ENCODE peak calls at places on chromosomes 12 and 14, in six cellular contexts. U is neural progenitor cell, S is GM23248, R is H9, F is OCI-LY7, W is GM23338. B is an unnamed sample.

GRCh38 chr12:83027021-83027723 is 340.5 kb downstream of the TMTC2 start:
- DNase-seq in U (no peak), R (no peak), S (no peak), W (no peak), F (no peak), B (no peak)

GRCh38 chr14:101889898-101890297 is 74.5 kb upstream of the DYNC1H1 start:
- DNase-seq in R (no peak), F (peak), W (no peak), S (peak), U (no peak), B (no peak)

GRCh38 chr12:11877869-11878780 is 192.6 kb upstream of the BCL2L14 start:
- DNase-seq in U (peak), F (no peak), S (peak), W (peak), R (no peak), B (peak)

GRCh38 chr12:68113644-68114043 is 45.9 kb downstream of the IFNG start:
- DNase-seq in S (no peak), F (peak), U (peak), R (peak), W (peak), B (no peak)

GRCh38 chr12:6020930-6021329 is 75.9 kb upstream of the ANO2 start:
- DNase-seq in S (no peak), R (no peak), U (no peak), F (no peak), W (no peak), B (no peak)

GRCh38 chr12:56715798-56716197 is 9.3 kb downstream of the NACA start:
- DNase-seq in W (no peak), U (no peak), S (no peak), R (no peak), F (no peak), B (no peak)

GRCh38 chr12:122104844-122105243 is 26.3 kb downstream of the MLXIP start:
- DNase-seq in F (no peak), W (no peak), U (no peak), R (no peak), S (no peak), B (no peak)

GRCh38 chr12:9699898-9700605 is 30.5 kb downstream of the CLEC2D start:
- DNase-seq in R (no peak), W (no peak), S (peak), U (no peak), F (no peak), B (peak)

GRCh38 chr12:1217191-1217949 is 226.3 kb downstream of the ERC1 start:
- DNase-seq in S (peak), W (no peak), U (peak), F (no peak), R (no peak), B (peak)

GRCh38 chr14:92692822-92693226 is 55.6 kb downstream of the LGMN start:
- DNase-seq in U (no peak), R (no peak), W (no peak), F (no peak), S (peak), B (no peak)

GRCh38 chr12:9741726-9742125 is 8.8 kb upstream of the CLECL1 start:
- DNase-seq in R (no peak), S (no peak), U (no peak), F (peak), W (no peak), B (no peak)

GRCh38 chr12:114668905-114669304 is 15.1 kb downstream of the TBX3 start:
- DNase-seq in W (peak), R (no peak), S (peak), F (no peak), U (no peak), B (no peak)

GRCh38 chr14:98234208-98234607 is 1037.8 kb downstream of the BCL11B start:
- DNase-seq in F (no peak), W (no peak), S (peak), U (no peak), R (no peak), B (no peak)

GRCh38 chr14:91311284-91311662 is 66.8 kb upstream of the GPR68 start:
- DNase-seq in S (no peak), F (peak), W (no peak), R (no peak), U (no peak), B (no peak)

GRCh38 chr14:96564389-96564788 is 62.2 kb downstream of the PAPOLA start:
- DNase-seq in S (peak), U (no peak), F (no peak), W (no peak), R (no peak), B (no peak)

GRCh38 chr14:45051896-45052295 is 32.0 kb upstream of the PRPF39 start:
- DNase-seq in S (no peak), U (no peak), W (no peak), F (no peak), R (no peak), B (no peak)

GRCh38 chr12:130482448-130482847 is 144.8 kb downstream of the PIWIL1 start:
- DNase-seq in S (no peak), W (peak), F (no peak), R (peak), U (peak), B (no peak)

GRCh38 chr12:114711689-114712152 is 27.7 kb upstream of the TBX3 start:
- DNase-seq in U (peak), F (no peak), S (no peak), W (peak), R (no peak), B (no peak)

GRCh38 chr14:90137807-90138206 is 76.0 kb downstream of the KCNK13 start:
- DNase-seq in F (no peak), U (no peak), S (no peak), R (no peak), W (no peak), B (peak)

GRCh38 chr12:123132951-123133619 is 17.8 kb downstream of the PITPNM2 start:
- DNase-seq in W (no peak), R (no peak), U (no peak), S (no peak), F (no peak), B (no peak)

GRCh38 chr12:65355461-65355860 is 77.0 kb downstream of the MSRB3 start:
- DNase-seq in S (peak), W (no peak), R (no peak), F (no peak), U (no peak), B (peak)

GRCh38 chr12:25249951-25250738 is 584 bp downstream of the KRAS start:
- DNase-seq in U (peak), S (peak), W (peak), F (peak), R (peak), B (no peak)

GRCh38 chr14:99729991-99730875 is 46.1 kb downstream of the CYP46A1 start:
- DNase-seq in F (peak), R (peak), U (peak), W (peak), S (peak), B (no peak)

GRCh38 chr14:67508973-67509372 is 20.5 kb upstream of the TMEM229B start:
- DNase-seq in S (no peak), U (no peak), W (no peak), R (no peak), F (no peak), B (no peak)

GRCh38 chr14:100416921-100417451 is 93.8 kb downstream of the SLC25A47 start:
- DNase-seq in F (no peak), S (peak), W (no peak), U (no peak), R (no peak), B (peak)

GRCh38 chr12:122203301-122203967 is at the start of gene B3GNT4:
- DNase-seq in S (peak), U (peak), R (peak), W (peak), F (no peak), B (peak)

GRCh38 chr12:8527250-8528130 is 13.2 kb downstream of the CLEC4E start:
- DNase-seq in U (peak), S (no peak), W (peak), R (peak), F (no peak), B (no peak)

GRCh38 chr12:14849664-14850063 is 6.3 kb upstream of the ART4 start:
- DNase-seq in S (peak), R (no peak), U (no peak), F (no peak), W (no peak), B (peak)

GRCh38 chr14:72788255-72788654 is 105.6 kb downstream of the DPF3 start:
- DNase-seq in U (no peak), W (no peak), R (no peak), S (no peak), F (no peak), B (no peak)

GRCh38 chr12:100845095-100845494 is 50.5 kb downstream of the ANO4 start:
- DNase-seq in F (peak), U (no peak), W (no peak), S (peak), R (no peak), B (peak)

GRCh38 chr14:94192534-94192933 is 18.4 kb downstream of the PPP4R4 start:
- DNase-seq in S (no peak), F (no peak), U (no peak), W (no peak), R (no peak), B (no peak)

GRCh38 chr12:68001486-68002466 is 12.5 kb downstream of the IFNG-AS1 start:
- DNase-seq in S (peak), R (no peak), F (peak), W (peak), U (peak), B (peak)

GRCh38 chr14:99251721-99252120 is 20.3 kb downstream of the BCL11B start:
- DNase-seq in S (no peak), U (no peak), F (no peak), R (no peak), W (no peak), B (no peak)

GRCh38 chr12:94954029-94954685 is 49.3 kb downstream of the NDUFA12 start:
- DNase-seq in U (no peak), F (no peak), R (no peak), S (peak), W (no peak), B (peak)

GRCh38 chr12:52137746-52138145 is 54.1 kb downstream of the KRT80 start:
- DNase-seq in U (no peak), W (no peak), S (no peak), R (no peak), F (no peak), B (no peak)

GRCh38 chr12:27193854-27194544 is 50.1 kb upstream of the STK38L start:
- DNase-seq in W (no peak), F (no peak), U (no peak), S (peak), R (no peak), B (peak)

GRCh38 chr14:21964180-21964579 is 290.6 kb upstream of the OR4E1 start:
- DNase-seq in R (no peak), F (no peak), U (no peak), S (no peak), W (no peak), B (no peak)

GRCh38 chr12:58530421-58531067 is 389.8 kb downstream of the LRIG3 start:
- DNase-seq in F (no peak), U (no peak), S (peak), R (no peak), W (no peak), B (peak)

GRCh38 chr14:23378612-23379220 is 1.9 kb downstream of the CMTM5 start:
- DNase-seq in R (no peak), W (no peak), U (no peak), S (no peak), F (no peak), B (no peak)

GRCh38 chr14:23377873-23378563 is 1.2 kb downstream of the CMTM5 start:
- DNase-seq in S (no peak), F (no peak), R (no peak), U (no peak), W (no peak), B (no peak)

GRCh38 chr14:23381017-23381375 is 4.2 kb downstream of the CMTM5 start:
- DNase-seq in W (no peak), R (no peak), S (no peak), U (no peak), F (no peak), B (no peak)

GRCh38 chr14:23380197-23381016 is 3.6 kb downstream of the CMTM5 start:
- DNase-seq in W (no peak), U (no peak), S (no peak), F (no peak), R (no peak), B (no peak)

GRCh38 chr14:23379331-23380196 is 2.7 kb downstream of the CMTM5 start:
- DNase-seq in R (peak), U (peak), W (peak), S (peak), F (peak), B (peak)
- H2AFZ ChIP-seq in R (no peak), U (no peak), W (no peak), S (no peak), F (no peak), B (no peak)

GRCh38 chr12:59579616-59580015 is 16.2 kb upstream of the SLC16A7 start:
- DNase-seq in U (no peak), S (no peak), R (no peak), W (no peak), F (no peak), B (no peak)

GRCh38 chr12:59587710-59588109 is 8.1 kb upstream of the SLC16A7 start:
- DNase-seq in R (no peak), S (no peak), U (no peak), W (no peak), F (no peak), B (no peak)

GRCh38 chr12:59578239-59578638 is 17.6 kb upstream of the SLC16A7 start:
- DNase-seq in S (no peak), U (no peak), R (no peak), F (no peak), W (no peak), B (no peak)

GRCh38 chr12:59580050-59580449 is 15.8 kb upstream of the SLC16A7 start:
- DNase-seq in F (no peak), W (no peak), R (no peak), U (no peak), S (peak), B (no peak)

GRCh38 chr12:59583003-59583712 is 12.7 kb upstream of the SLC16A7 start:
- DNase-seq in R (no peak), U (no peak), W (no peak), S (no peak), F (no peak), B (no peak)
- H2AFZ ChIP-seq in R (no peak), U (no peak), W (no peak), S (no peak), F (no peak), B (no peak)

DNA sequence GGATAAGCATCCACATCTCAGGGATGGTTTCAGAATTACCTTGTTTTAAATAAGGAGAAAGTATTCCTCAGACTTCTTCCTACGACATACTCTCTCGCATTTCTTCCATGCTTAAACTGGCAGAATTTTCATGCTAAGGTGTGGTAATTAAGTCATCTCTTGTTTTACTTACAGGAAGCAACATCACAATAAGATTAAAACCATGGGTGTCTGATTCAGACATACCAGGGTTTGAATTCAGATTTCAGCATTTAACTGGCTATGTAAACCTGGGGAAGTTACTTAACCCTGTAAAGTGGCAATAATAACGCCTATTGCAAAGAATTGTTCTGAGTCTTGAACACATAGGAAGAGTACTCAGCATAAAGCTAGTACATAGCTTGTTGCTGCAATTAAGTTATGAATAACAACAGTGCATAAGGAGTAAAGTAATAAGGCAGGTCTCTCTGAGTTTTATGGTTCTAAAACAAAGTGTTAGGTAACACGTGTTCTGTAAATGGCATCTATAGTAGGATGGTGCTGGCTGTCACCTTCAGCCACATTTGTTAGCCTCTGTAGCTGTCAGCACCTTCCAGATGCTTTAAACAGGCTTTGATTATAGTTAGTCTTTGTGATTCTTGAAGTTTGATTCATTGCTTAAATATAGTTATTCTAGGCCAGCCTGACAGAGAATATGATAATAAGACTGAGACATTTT is 38.8 kb downstream of the IFT43 start:
- DNase-seq in F (no peak), W (no peak), S (no peak), R (no peak), U (no peak), B (no peak)
- H2AFZ ChIP-seq in F (no peak), W (no peak), S (no peak), R (no peak), U (no peak), B (no peak)

DNA sequence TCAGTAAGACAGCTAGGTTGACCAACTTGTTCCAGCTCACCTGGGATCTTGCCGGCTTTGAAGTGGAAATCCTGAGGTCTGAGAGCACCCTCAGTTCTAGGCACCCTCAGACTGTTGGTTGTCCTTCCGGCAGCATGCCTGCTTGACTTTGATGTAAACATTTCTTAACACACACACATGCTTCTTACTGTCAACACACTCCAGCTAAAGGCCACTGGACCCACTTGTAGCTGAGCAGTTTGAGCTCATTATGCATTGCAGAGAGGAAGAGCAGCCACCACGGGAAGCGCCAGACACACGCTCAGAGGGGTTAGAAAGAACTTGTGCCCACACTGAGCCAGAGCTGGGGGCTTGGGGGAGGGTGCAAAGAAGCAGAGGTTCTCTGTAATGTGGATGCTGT is 55.8 kb downstream of the TNFAIP2 start:
- DNase-seq in S (no peak), W (no peak), U (no peak), F (no peak), R (no peak), B (no peak)
- H2AFZ ChIP-seq in S (no peak), W (no peak), U (no peak), F (no peak), R (no peak), B (no peak)

GRCh38 chr12:124654666-124655316 is 87.4 kb upstream of the NCOR2 start:
- DNase-seq in R (no peak), W (no peak), U (no peak), F (no peak), S (peak), B (no peak)
- H2AFZ ChIP-seq in R (no peak), W (peak), U (no peak), F (no peak), S (peak), B (peak)